ENCODE peak calls at places on chromosomes 2 and 18, in six cellular contexts. E is Karpas-422, D is GM06990, A is heart right ventricle, Z is WERI-Rb-1, H is body of pancreas. K is an unnamed sample.

GRCh38 chr18:34938102-34938501 is 103.1 kb upstream of the MAPRE2 start:
- DNase-seq in H (no peak), Z (no peak), A (no peak), E (no peak), D (no peak), K (no peak)

GRCh38 chr2:2083113-2083757 is 247.8 kb downstream of the MYT1L start:
- DNase-seq in Z (no peak), H (peak; percentile 67), A (no peak), E (no peak), D (no peak), K (no peak)

GRCh38 chr2:118227698-118228508 is 139.6 kb downstream of the INSIG2 start:
- DNase-seq in D (no peak), Z (no peak), E (no peak), A (no peak), H (no peak), K (no peak)

GRCh38 chr2:33104052-33104623 is 157.4 kb downstream of the LTBP1 start:
- DNase-seq in E (no peak), H (no peak), Z (no peak), A (no peak), D (no peak), K (no peak)

GRCh38 chr2:25341753-25342371 is at the start of gene DNMT3A:
- DNase-seq in Z (peak; percentile 72), D (peak; percentile 64), A (peak; percentile 77), E (peak; percentile 69), H (peak; percentile 71), K (peak; percentile 95)

GRCh38 chr2:227612546-227613271 is 1.9 kb downstream of the SCYGR3 start:
- DNase-seq in D (no peak), H (no peak), A (no peak), E (no peak), Z (no peak), K (no peak)

GRCh38 chr18:24031916-24032315 is 17.4 kb downstream of the TTC39C start:
- DNase-seq in A (no peak), H (no peak), Z (peak; percentile 71), E (no peak), D (no peak), K (no peak)

GRCh38 chr2:305366-305765 is 17.5 kb upstream of the ALKAL2 start:
- DNase-seq in E (no peak), H (no peak), D (no peak), A (no peak), Z (no peak), K (no peak)

DNA sequence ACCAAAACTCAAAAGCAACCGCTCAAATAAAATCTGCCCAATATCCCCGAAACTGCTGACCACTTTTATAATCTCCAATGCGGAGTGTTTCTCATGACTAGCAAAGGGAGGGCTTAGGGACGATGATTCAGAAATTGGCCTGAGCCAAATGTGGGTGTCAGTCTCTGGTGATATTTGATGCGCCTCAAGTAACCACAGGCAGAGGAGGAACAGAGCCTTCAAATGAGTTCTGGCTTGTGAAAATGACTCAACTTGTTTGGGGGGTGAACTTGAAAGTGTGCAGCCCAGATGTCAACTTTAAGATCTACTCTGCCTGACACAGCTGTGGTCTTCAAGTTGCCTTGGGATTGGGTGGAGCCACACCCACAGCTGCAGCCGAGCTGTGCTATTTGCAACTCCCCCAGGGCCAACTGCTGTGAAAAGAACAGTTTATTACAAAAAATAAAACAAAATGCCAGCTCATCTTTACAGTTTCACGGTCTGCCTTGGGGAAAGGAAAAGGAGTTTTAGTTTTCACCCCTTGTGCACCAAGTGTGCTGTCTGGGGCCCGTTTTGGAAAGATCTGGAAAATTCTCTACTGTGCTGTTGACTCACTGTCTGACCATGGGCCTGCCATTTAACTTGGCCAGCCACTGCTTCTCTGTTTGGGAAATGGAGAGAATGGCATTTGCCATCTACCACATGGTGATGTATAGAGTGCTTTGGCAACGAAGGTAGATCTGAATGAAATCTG is 222.1 kb downstream of the MTX2 start:
- DNase-seq in Z (no peak), E (peak; percentile 96), H (peak; percentile 25), D (peak; percentile 44), A (peak; percentile 58), K (no peak)
- H3K4me3 ChIP-seq in Z (no peak overlapping the region), E (peak overlapping the region; percentile 51), H (no peak overlapping the region), D (no peak overlapping the region), A (no peak overlapping the region), K (no peak overlapping the region)

DNA sequence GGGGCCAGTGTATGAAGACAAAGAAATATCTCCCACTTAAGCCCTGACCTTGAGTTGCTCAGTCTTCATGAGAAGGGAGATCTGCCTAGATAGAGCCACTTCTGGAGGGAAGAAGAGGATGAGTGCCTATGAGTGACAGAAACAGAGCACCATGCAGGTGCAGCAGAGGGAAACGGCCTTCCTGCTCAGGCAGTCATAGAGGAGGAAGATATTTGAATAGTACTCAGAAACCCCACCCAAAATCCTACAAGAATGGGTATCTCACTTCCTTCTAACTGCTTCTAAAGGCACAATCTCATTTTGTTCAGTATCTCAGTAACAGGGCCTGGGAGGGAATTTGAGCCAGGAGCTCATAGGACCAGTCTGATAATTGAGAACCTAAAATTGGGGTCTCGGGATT is 339.3 kb downstream of the ALK start:
- DNase-seq in D (no peak), E (peak; percentile 84), H (no peak), Z (no peak), A (no peak), K (no peak)
- H3K27me3 ChIP-seq in D (no peaks in the 10 kb centered on the region), E (no peaks in the 10 kb centered on the region), H (no peaks in the 10 kb centered on the region), Z (no peaks in the 10 kb centered on the region), A (no peaks in the 10 kb centered on the region), K (no peaks in the 10 kb centered on the region)

GRCh38 chr2:213089438-213089837 is 62.0 kb downstream of the IKZF2 start:
- DNase-seq in A (no peak), H (no peak), D (no peak), E (no peak), Z (no peak), K (no peak)
- H3K4me3 ChIP-seq in A (no peak overlapping the region), H (no peak overlapping the region), D (no peak overlapping the region), E (no peak overlapping the region), Z (no peak overlapping the region), K (no peak overlapping the region)

GRCh38 chr2:178199334-178199733 is 5.0 kb downstream of the OSBPL6 start:
- DNase-seq in E (no peak), H (no peak), D (no peak), A (no peak), Z (no peak), K (no peak)
- H3K27me3 ChIP-seq in E (no peaks in the 10 kb centered on the region), H (no peaks in the 10 kb centered on the region), D (no peaks in the 10 kb centered on the region), A (peaks cover 15% of the 10 kb centered on the region), Z (no peaks in the 10 kb centered on the region), K (peaks cover 3% of the 10 kb centered on the region)

GRCh38 chr18:58660915-58661314 is 10.3 kb upstream of the MALT1 start:
- DNase-seq in D (no peak), Z (no peak), E (no peak), A (no peak), H (no peak), K (no peak)

GRCh38 chr18:58661423-58661822 is 9.8 kb upstream of the MALT1 start:
- DNase-seq in H (no peak), D (no peak), E (no peak), A (no peak), Z (no peak), K (no peak)

GRCh38 chr18:58659691-58660090 is 11.6 kb upstream of the MALT1 start:
- DNase-seq in Z (no peak), A (no peak), E (no peak), H (no peak), D (no peak), K (no peak)

GRCh38 chr18:58666176-58666575 is 5.1 kb upstream of the MALT1 start:
- DNase-seq in A (no peak), D (no peak), H (no peak), Z (no peak), E (no peak), K (no peak)

DNA sequence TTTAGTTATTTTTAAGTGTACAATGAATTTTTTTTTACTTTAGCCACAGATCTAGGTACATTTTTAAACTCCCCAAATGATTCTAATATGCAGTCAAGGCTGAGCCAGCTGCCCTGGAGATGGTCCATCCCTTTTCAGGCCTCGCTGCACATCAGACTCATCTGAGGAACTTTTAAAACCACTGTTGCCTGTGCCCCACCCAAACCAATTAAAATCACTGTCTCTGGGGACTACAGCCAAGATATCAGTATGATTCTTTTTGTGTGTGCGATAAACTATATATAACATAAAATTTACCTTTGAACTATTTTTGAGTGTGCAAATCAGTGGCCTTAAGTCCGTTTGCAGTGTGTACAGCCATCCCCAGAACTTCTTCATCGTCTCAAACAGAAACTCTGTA is 9.1 kb upstream of the MALT1 start:
- DNase-seq in D (peak; percentile 76), Z (no peak), E (peak; percentile 87), H (no peak), A (no peak), K (no peak)
- H3K4me3 ChIP-seq in D (no peak overlapping the region), Z (no peak overlapping the region), E (peak overlapping the region; percentile 48), H (no peak overlapping the region), A (no peak overlapping the region), K (no peak overlapping the region)

DNA sequence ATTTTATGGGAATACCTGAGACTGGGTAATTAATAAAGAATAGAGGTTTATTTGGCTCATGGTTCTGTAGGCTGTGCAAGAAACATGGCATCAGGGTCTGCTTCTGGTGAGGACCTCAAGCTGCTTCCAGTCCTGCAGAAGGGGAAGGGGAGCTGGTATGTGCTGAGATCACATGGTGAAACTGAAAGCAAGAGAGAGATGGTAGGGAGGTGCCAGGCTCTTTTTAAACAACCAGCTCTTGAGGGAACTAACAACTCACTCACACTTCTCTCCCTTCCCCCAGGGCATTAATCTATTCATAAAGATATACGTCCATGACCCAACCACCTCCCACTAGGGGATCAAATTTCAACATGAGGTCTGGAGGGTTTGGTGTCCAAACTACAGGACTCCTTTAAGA is 40.1 kb downstream of the AGPS start:
- DNase-seq in A (no peak), E (no peak), Z (no peak), D (no peak), H (no peak), K (no peak)
- H3K27me3 ChIP-seq in A (no peaks in the 10 kb centered on the region), E (no peaks in the 10 kb centered on the region), Z (no peaks in the 10 kb centered on the region), D (no peaks in the 10 kb centered on the region), H (no peaks in the 10 kb centered on the region), K (no peaks in the 10 kb centered on the region)

GRCh38 chr2:160666677-160667061 is 173.1 kb upstream of the RBMS1 start:
- DNase-seq in E (no peak), A (no peak), D (no peak), Z (no peak), H (no peak), K (no peak)
- H3K4me3 ChIP-seq in E (no peak overlapping the region), A (no peak overlapping the region), D (no peak overlapping the region), Z (no peak overlapping the region), H (no peak overlapping the region), K (no peak overlapping the region)

GRCh38 chr2:20180676-20181648 is 44.0 kb downstream of the SDC1 start:
- DNase-seq in H (no peak), D (no peak), Z (no peak), A (no peak), E (no peak), K (peak; percentile 21)
- H3K27me3 ChIP-seq in H (no peaks in the 10 kb centered on the region), D (no peaks in the 10 kb centered on the region), Z (no peaks in the 10 kb centered on the region), A (no peaks in the 10 kb centered on the region), E (no peaks in the 10 kb centered on the region), K (no peaks in the 10 kb centered on the region)

GRCh38 chr2:63850650-63851049 is 9.0 kb downstream of the UGP2 start:
- DNase-seq in D (no peak), H (no peak), Z (no peak), A (no peak), E (no peak), K (no peak)
- H3K4me3 ChIP-seq in D (no peak overlapping the region), H (no peak overlapping the region), Z (no peak overlapping the region), A (no peak overlapping the region), E (no peak overlapping the region), K (no peak overlapping the region)

K was measured in H7.